ENCODE peak calls at places on chromosomes 4 and X, in six cellular contexts. One of them, this sample, is unnamed.

GRCh38 chr4:128916832-128917231 is 107.3 kb downstream of the JADE1 start:
- DNase-seq in aorta: peak
- DNase-seq in T-helper 2 cell: no peak
- DNase-seq in WTC11: no peak
- DNase-seq in frontal cortex: no peak
- DNase-seq in T follicular helper cell: no peak
- DNase-seq in this sample: no peak

GRCh38 chr4:8266508-8266907 is 3.0 kb upstream of the HTRA3 start:
- DNase-seq in aorta: no peak
- DNase-seq in T-helper 2 cell: no peak
- DNase-seq in WTC11: no peak
- DNase-seq in frontal cortex: no peak
- DNase-seq in T follicular helper cell: no peak
- DNase-seq in this sample: no peak

GRCh38 chr4:105956566-105956965 is 61.3 kb downstream of the NPNT start:
- DNase-seq in aorta: no peak
- DNase-seq in T-helper 2 cell: no peak
- DNase-seq in WTC11: no peak
- DNase-seq in frontal cortex: no peak
- DNase-seq in T follicular helper cell: no peak
- DNase-seq in this sample: no peak

GRCh38 chr4:48761286-48761685 is 18.8 kb downstream of the FRYL start:
- DNase-seq in aorta: no peak
- DNase-seq in T-helper 2 cell: no peak
- DNase-seq in WTC11: no peak
- DNase-seq in frontal cortex: no peak
- DNase-seq in T follicular helper cell: no peak
- DNase-seq in this sample: no peak

GRCh38 chr4:3700223-3700622 is 66.0 kb upstream of the ADRA2C start:
- DNase-seq in aorta: peak
- DNase-seq in T-helper 2 cell: no peak
- DNase-seq in WTC11: no peak
- DNase-seq in frontal cortex: no peak
- DNase-seq in T follicular helper cell: no peak
- DNase-seq in this sample: no peak

GRCh38 chrX:118074086-118074485 is 42.5 kb downstream of the KLHL13 start:
- DNase-seq in aorta: no peak
- DNase-seq in T-helper 2 cell: no peak
- DNase-seq in WTC11: no peak
- DNase-seq in frontal cortex: no peak
- DNase-seq in T follicular helper cell: no peak
- DNase-seq in this sample: no peak

GRCh38 chrX:155086202-155086840 is 15.0 kb downstream of the BRCC3 start:
- DNase-seq in aorta: no peak
- DNase-seq in T-helper 2 cell: peak
- DNase-seq in WTC11: peak
- DNase-seq in frontal cortex: no peak
- DNase-seq in T follicular helper cell: peak
- DNase-seq in this sample: no peak

GRCh38 chr4:95637047-95637600 is 88.4 kb upstream of the UNC5C start:
- DNase-seq in aorta: no peak
- DNase-seq in T-helper 2 cell: no peak
- DNase-seq in WTC11: peak
- DNase-seq in frontal cortex: no peak
- DNase-seq in T follicular helper cell: no peak
- DNase-seq in this sample: no peak

GRCh38 chr4:53730431-53730830 is 139.1 kb upstream of the LNX1 start:
- DNase-seq in aorta: no peak
- DNase-seq in T-helper 2 cell: no peak
- DNase-seq in WTC11: no peak
- DNase-seq in frontal cortex: no peak
- DNase-seq in T follicular helper cell: no peak
- DNase-seq in this sample: no peak

GRCh38 chr4:93764647-93765246 is 63.8 kb upstream of the ATOH1 start:
- DNase-seq in aorta: no peak
- DNase-seq in T-helper 2 cell: no peak
- DNase-seq in WTC11: no peak
- DNase-seq in frontal cortex: peak
- DNase-seq in T follicular helper cell: no peak
- DNase-seq in this sample: no peak

GRCh38 chrX:54029543-54030143 is 14.6 kb downstream of the PHF8 start:
- DNase-seq in aorta: no peak
- DNase-seq in T-helper 2 cell: no peak
- DNase-seq in WTC11: no peak
- DNase-seq in frontal cortex: no peak
- DNase-seq in T follicular helper cell: no peak
- DNase-seq in this sample: no peak

GRCh38 chr4:118911162-118911791 is 22.6 kb downstream of the SYNPO2 start:
- DNase-seq in aorta: no peak
- DNase-seq in T-helper 2 cell: no peak
- DNase-seq in WTC11: no peak
- DNase-seq in frontal cortex: no peak
- DNase-seq in T follicular helper cell: no peak
- DNase-seq in this sample: no peak

GRCh38 chrX:150536455-150537116 is 31.8 kb upstream of the MTM1 start:
- DNase-seq in aorta: no peak
- DNase-seq in T-helper 2 cell: no peak
- DNase-seq in WTC11: no peak
- DNase-seq in frontal cortex: no peak
- DNase-seq in T follicular helper cell: no peak
- DNase-seq in this sample: no peak

GRCh38 chrX:39896951-39897740 is 200.6 kb downstream of the BCOR start:
- DNase-seq in aorta: peak
- DNase-seq in T-helper 2 cell: no peak
- DNase-seq in WTC11: peak
- DNase-seq in frontal cortex: no peak
- DNase-seq in T follicular helper cell: no peak
- DNase-seq in this sample: no peak

GRCh38 chr4:29867412-29867811 is 852.8 kb upstream of the PCDH7 start:
- DNase-seq in aorta: no peak
- DNase-seq in T-helper 2 cell: no peak
- DNase-seq in WTC11: no peak
- DNase-seq in frontal cortex: no peak
- DNase-seq in T follicular helper cell: no peak
- DNase-seq in this sample: no peak

GRCh38 chrX:150085881-150086280 is 147.6 kb upstream of the EOLA2 start:
- DNase-seq in aorta: no peak
- DNase-seq in T-helper 2 cell: no peak
- DNase-seq in WTC11: no peak
- DNase-seq in frontal cortex: no peak
- DNase-seq in T follicular helper cell: no peak
- DNase-seq in this sample: no peak

GRCh38 chr4:111400736-111401135 is 744.5 kb upstream of the FAM241A start:
- DNase-seq in aorta: no peak
- DNase-seq in T-helper 2 cell: no peak
- DNase-seq in WTC11: no peak
- DNase-seq in frontal cortex: no peak
- DNase-seq in T follicular helper cell: no peak
- DNase-seq in this sample: peak

GRCh38 chrX:139543920-139544319 is 13.4 kb downstream of the F9 start:
- DNase-seq in aorta: no peak
- DNase-seq in T-helper 2 cell: no peak
- DNase-seq in WTC11: no peak
- DNase-seq in frontal cortex: no peak
- DNase-seq in T follicular helper cell: no peak
- DNase-seq in this sample: no peak

GRCh38 chrX:109714340-109714958 is 18.6 kb downstream of the ACSL4 start:
- DNase-seq in aorta: no peak
- DNase-seq in T-helper 2 cell: no peak
- DNase-seq in WTC11: no peak
- DNase-seq in frontal cortex: no peak
- DNase-seq in T follicular helper cell: no peak
- DNase-seq in this sample: no peak

GRCh38 chrX:71586929-71587328 is 8.7 kb downstream of the GCNA start:
- DNase-seq in aorta: no peak
- DNase-seq in T-helper 2 cell: no peak
- DNase-seq in WTC11: no peak
- DNase-seq in frontal cortex: no peak
- DNase-seq in T follicular helper cell: no peak
- DNase-seq in this sample: no peak

GRCh38 chr4:91488946-91489345 is 814.8 kb upstream of the GRID2 start:
- DNase-seq in aorta: no peak
- DNase-seq in T-helper 2 cell: no peak
- DNase-seq in WTC11: no peak
- DNase-seq in frontal cortex: no peak
- DNase-seq in T follicular helper cell: no peak
- DNase-seq in this sample: no peak

GRCh38 chrX:106898462-106898861 is 4.7 kb downstream of the RIPPLY1 start:
- DNase-seq in aorta: no peak
- DNase-seq in T-helper 2 cell: no peak
- DNase-seq in WTC11: no peak
- DNase-seq in frontal cortex: no peak
- DNase-seq in T follicular helper cell: no peak
- DNase-seq in this sample: no peak

GRCh38 chr4:118352843-118353373 is at the start of gene PRSS12:
- DNase-seq in aorta: peak
- DNase-seq in T-helper 2 cell: peak
- DNase-seq in WTC11: peak
- DNase-seq in frontal cortex: peak
- DNase-seq in T follicular helper cell: peak
- DNase-seq in this sample: peak

GRCh38 chrX:19107035-19107434 is 15.2 kb downstream of the ADGRG2 start:
- DNase-seq in aorta: no peak
- DNase-seq in T-helper 2 cell: no peak
- DNase-seq in WTC11: peak
- DNase-seq in frontal cortex: no peak
- DNase-seq in T follicular helper cell: no peak
- DNase-seq in this sample: no peak